ENCODE peak calls at places on chromosomes 5 and 9, in nine cellular contexts. One of them, this sample, is unnamed.

GRCh38 chr5:121171834-121172233 is 679.8 kb upstream of the FTMT start:
- DNase-seq in GM23248: peak
- DNase-seq in OCI-LY7: no peak
- DNase-seq in MM.1S: no peak
- DNase-seq in HCT116: no peak
- DNase-seq in neural progenitor cell: no peak
- DNase-seq in hepatocyte: no peak
- DNase-seq in PC-3: peak
- DNase-seq in SK-N-SH: no peak
- DNase-seq in this sample: no peak

GRCh38 chr5:56625577-56625976 is 189.8 kb upstream of the MAP3K1 start:
- DNase-seq in GM23248: peak
- DNase-seq in OCI-LY7: no peak
- DNase-seq in MM.1S: no peak
- DNase-seq in HCT116: no peak
- DNase-seq in neural progenitor cell: no peak
- DNase-seq in hepatocyte: no peak
- DNase-seq in PC-3: peak
- DNase-seq in SK-N-SH: no peak
- DNase-seq in this sample: no peak

GRCh38 chr5:78492650-78493049 is 132.2 kb downstream of the SCAMP1 start:
- DNase-seq in GM23248: no peak
- DNase-seq in OCI-LY7: no peak
- DNase-seq in MM.1S: no peak
- DNase-seq in HCT116: no peak
- DNase-seq in neural progenitor cell: no peak
- DNase-seq in hepatocyte: no peak
- DNase-seq in PC-3: no peak
- DNase-seq in SK-N-SH: no peak
- DNase-seq in this sample: no peak

GRCh38 chr5:140267559-140268018 is 35.3 kb downstream of the PFDN1 start:
- DNase-seq in GM23248: no peak
- DNase-seq in OCI-LY7: peak
- DNase-seq in MM.1S: peak
- DNase-seq in HCT116: no peak
- DNase-seq in neural progenitor cell: no peak
- DNase-seq in hepatocyte: no peak
- DNase-seq in PC-3: no peak
- DNase-seq in SK-N-SH: no peak
- DNase-seq in this sample: no peak

GRCh38 chr5:175384724-175385552 is 59.0 kb downstream of the DRD1 start:
- DNase-seq in GM23248: no peak
- DNase-seq in OCI-LY7: no peak
- DNase-seq in MM.1S: no peak
- DNase-seq in HCT116: no peak
- DNase-seq in neural progenitor cell: no peak
- DNase-seq in hepatocyte: no peak
- DNase-seq in PC-3: peak
- DNase-seq in SK-N-SH: no peak
- DNase-seq in this sample: no peak

GRCh38 chr5:178988436-178989220 is 6.5 kb downstream of the GRM6 start:
- DNase-seq in GM23248: no peak
- DNase-seq in OCI-LY7: no peak
- DNase-seq in MM.1S: no peak
- DNase-seq in HCT116: no peak
- DNase-seq in neural progenitor cell: no peak
- DNase-seq in hepatocyte: no peak
- DNase-seq in PC-3: no peak
- DNase-seq in SK-N-SH: no peak
- DNase-seq in this sample: no peak

GRCh38 chr5:101678494-101679193 is 617.4 kb downstream of the SLCO4C1 start:
- DNase-seq in GM23248: peak
- DNase-seq in OCI-LY7: peak
- DNase-seq in MM.1S: peak
- DNase-seq in HCT116: peak
- DNase-seq in neural progenitor cell: peak
- DNase-seq in hepatocyte: peak
- DNase-seq in PC-3: peak
- DNase-seq in SK-N-SH: peak
- DNase-seq in this sample: peak

GRCh38 chr5:135977375-135977928 is 22.7 kb upstream of the LECT2 start:
- DNase-seq in GM23248: no peak
- DNase-seq in OCI-LY7: peak
- DNase-seq in MM.1S: peak
- DNase-seq in HCT116: peak
- DNase-seq in neural progenitor cell: peak
- DNase-seq in hepatocyte: peak
- DNase-seq in PC-3: no peak
- DNase-seq in SK-N-SH: no peak
- DNase-seq in this sample: peak

GRCh38 chr9:2621678-2622360 is at the start of gene VLDLR:
- DNase-seq in GM23248: peak
- DNase-seq in OCI-LY7: no peak
- DNase-seq in MM.1S: peak
- DNase-seq in HCT116: no peak
- DNase-seq in neural progenitor cell: peak
- DNase-seq in hepatocyte: peak
- DNase-seq in PC-3: no peak
- DNase-seq in SK-N-SH: peak
- DNase-seq in this sample: peak

GRCh38 chr9:3746296-3747275 is 220.8 kb upstream of the RFX3 start:
- DNase-seq in GM23248: peak
- DNase-seq in OCI-LY7: no peak
- DNase-seq in MM.1S: no peak
- DNase-seq in HCT116: peak
- DNase-seq in neural progenitor cell: no peak
- DNase-seq in hepatocyte: peak
- DNase-seq in PC-3: peak
- DNase-seq in SK-N-SH: no peak
- DNase-seq in this sample: no peak

GRCh38 chr5:169970911-169971436 is 9.3 kb downstream of the INSYN2B start:
- DNase-seq in GM23248: peak
- DNase-seq in OCI-LY7: no peak
- DNase-seq in MM.1S: no peak
- DNase-seq in HCT116: no peak
- DNase-seq in neural progenitor cell: no peak
- DNase-seq in hepatocyte: no peak
- DNase-seq in PC-3: peak
- DNase-seq in SK-N-SH: peak
- DNase-seq in this sample: no peak
- TF ChIP-seq EZH2phosphoT487 in GM23248: no peak
- TF ChIP-seq EZH2phosphoT487 in OCI-LY7: no peak
- TF ChIP-seq EZH2phosphoT487 in MM.1S: no peak
- TF ChIP-seq EZH2phosphoT487 in HCT116: no peak
- TF ChIP-seq EZH2phosphoT487 in neural progenitor cell: no peak
- TF ChIP-seq EZH2phosphoT487 in hepatocyte: no peak
- TF ChIP-seq EZH2phosphoT487 in PC-3: no peak
- TF ChIP-seq EZH2phosphoT487 in SK-N-SH: no peak
- TF ChIP-seq EZH2phosphoT487 in this sample: no peak

GRCh38 chr5:133938932-133939331 is 29.5 kb downstream of the C5orf15 start:
- DNase-seq in GM23248: no peak
- DNase-seq in OCI-LY7: peak
- DNase-seq in MM.1S: peak
- DNase-seq in HCT116: no peak
- DNase-seq in neural progenitor cell: no peak
- DNase-seq in hepatocyte: no peak
- DNase-seq in PC-3: no peak
- DNase-seq in SK-N-SH: no peak
- DNase-seq in this sample: no peak

GRCh38 chr5:133934822-133935793 is 33.3 kb downstream of the C5orf15 start:
- DNase-seq in GM23248: no peak
- DNase-seq in OCI-LY7: peak
- DNase-seq in MM.1S: no peak
- DNase-seq in HCT116: no peak
- DNase-seq in neural progenitor cell: no peak
- DNase-seq in hepatocyte: no peak
- DNase-seq in PC-3: no peak
- DNase-seq in SK-N-SH: no peak
- DNase-seq in this sample: no peak

GRCh38 chr5:133938039-133938821 is 30.2 kb downstream of the C5orf15 start:
- DNase-seq in GM23248: no peak
- DNase-seq in OCI-LY7: peak
- DNase-seq in MM.1S: no peak
- DNase-seq in HCT116: no peak
- DNase-seq in neural progenitor cell: no peak
- DNase-seq in hepatocyte: peak
- DNase-seq in PC-3: no peak
- DNase-seq in SK-N-SH: no peak
- DNase-seq in this sample: no peak

GRCh38 chr5:133934311-133934710 is 34.1 kb downstream of the C5orf15 start:
- DNase-seq in GM23248: no peak
- DNase-seq in OCI-LY7: peak
- DNase-seq in MM.1S: no peak
- DNase-seq in HCT116: no peak
- DNase-seq in neural progenitor cell: no peak
- DNase-seq in hepatocyte: no peak
- DNase-seq in PC-3: no peak
- DNase-seq in SK-N-SH: no peak
- DNase-seq in this sample: no peak

GRCh38 chr5:133936611-133937015 is 31.8 kb downstream of the C5orf15 start:
- DNase-seq in GM23248: no peak
- DNase-seq in OCI-LY7: peak
- DNase-seq in MM.1S: no peak
- DNase-seq in HCT116: no peak
- DNase-seq in neural progenitor cell: no peak
- DNase-seq in hepatocyte: no peak
- DNase-seq in PC-3: no peak
- DNase-seq in SK-N-SH: no peak
- DNase-seq in this sample: no peak
- TF ChIP-seq EZH2phosphoT487 in GM23248: no peak
- TF ChIP-seq EZH2phosphoT487 in OCI-LY7: no peak
- TF ChIP-seq EZH2phosphoT487 in MM.1S: no peak
- TF ChIP-seq EZH2phosphoT487 in HCT116: no peak
- TF ChIP-seq EZH2phosphoT487 in neural progenitor cell: no peak
- TF ChIP-seq EZH2phosphoT487 in hepatocyte: no peak
- TF ChIP-seq EZH2phosphoT487 in PC-3: no peak
- TF ChIP-seq EZH2phosphoT487 in SK-N-SH: no peak
- TF ChIP-seq EZH2phosphoT487 in this sample: no peak

GRCh38 chr9:114929166-114929565 is 1.2 kb downstream of the TNFSF8 start:
- DNase-seq in GM23248: no peak
- DNase-seq in OCI-LY7: peak
- DNase-seq in MM.1S: peak
- DNase-seq in HCT116: no peak
- DNase-seq in neural progenitor cell: no peak
- DNase-seq in hepatocyte: no peak
- DNase-seq in PC-3: no peak
- DNase-seq in SK-N-SH: no peak
- DNase-seq in this sample: no peak

GRCh38 chr9:114932502-114932901 is 2.1 kb upstream of the TNFSF8 start:
- DNase-seq in GM23248: no peak
- DNase-seq in OCI-LY7: peak
- DNase-seq in MM.1S: no peak
- DNase-seq in HCT116: no peak
- DNase-seq in neural progenitor cell: no peak
- DNase-seq in hepatocyte: no peak
- DNase-seq in PC-3: no peak
- DNase-seq in SK-N-SH: no peak
- DNase-seq in this sample: no peak

GRCh38 chr9:114931407-114931806 is 1.0 kb upstream of the TNFSF8 start:
- DNase-seq in GM23248: no peak
- DNase-seq in OCI-LY7: peak
- DNase-seq in MM.1S: no peak
- DNase-seq in HCT116: no peak
- DNase-seq in neural progenitor cell: no peak
- DNase-seq in hepatocyte: no peak
- DNase-seq in PC-3: no peak
- DNase-seq in SK-N-SH: no peak
- DNase-seq in this sample: no peak

GRCh38 chr9:114928092-114928491 is 2.3 kb downstream of the TNFSF8 start:
- DNase-seq in GM23248: no peak
- DNase-seq in OCI-LY7: peak
- DNase-seq in MM.1S: no peak
- DNase-seq in HCT116: no peak
- DNase-seq in neural progenitor cell: no peak
- DNase-seq in hepatocyte: no peak
- DNase-seq in PC-3: no peak
- DNase-seq in SK-N-SH: no peak
- DNase-seq in this sample: no peak

DNA sequence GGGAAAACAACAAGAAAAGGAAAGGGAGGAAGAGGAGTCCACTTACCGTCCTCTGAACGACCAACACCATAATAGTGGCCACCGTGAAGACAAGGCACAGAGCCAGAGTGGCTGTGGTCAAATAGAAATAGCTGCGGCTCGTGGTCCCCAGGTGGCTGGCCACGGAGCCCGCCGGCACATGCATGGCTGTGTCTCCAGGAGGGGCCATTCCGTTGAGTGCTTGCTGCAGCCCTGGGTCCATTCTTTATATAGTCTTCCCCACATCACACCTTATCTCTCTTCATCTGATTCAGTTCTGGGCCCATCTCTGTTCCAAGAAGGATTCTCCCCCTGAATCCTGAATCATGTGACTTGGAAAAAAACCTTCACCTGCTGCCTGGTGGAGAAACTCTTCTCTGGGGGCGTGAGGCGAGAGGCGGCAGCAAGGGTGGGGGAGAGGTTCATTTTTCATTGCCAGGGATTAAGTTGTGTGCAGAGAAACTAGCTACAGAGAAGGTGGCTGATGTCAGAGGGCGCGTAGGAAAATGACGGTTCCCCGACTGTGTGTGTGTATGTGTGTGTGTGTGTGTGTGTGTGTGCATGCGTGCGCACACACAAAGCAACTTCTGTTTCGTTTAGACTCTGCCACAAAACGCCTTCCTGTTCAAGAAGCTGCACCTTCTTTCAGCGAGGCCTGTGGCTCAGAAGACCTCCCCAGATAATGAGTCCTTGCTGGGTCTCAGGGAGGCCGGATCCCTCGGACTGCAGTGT is at the start of gene TNFSF8:
- DNase-seq in GM23248: no peak
- DNase-seq in OCI-LY7: peak
- DNase-seq in MM.1S: no peak
- DNase-seq in HCT116: no peak
- DNase-seq in neural progenitor cell: no peak
- DNase-seq in hepatocyte: no peak
- DNase-seq in PC-3: no peak
- DNase-seq in SK-N-SH: no peak
- DNase-seq in this sample: no peak
- TF ChIP-seq EZH2phosphoT487 in GM23248: no peak
- TF ChIP-seq EZH2phosphoT487 in OCI-LY7: no peak
- TF ChIP-seq EZH2phosphoT487 in MM.1S: no peak
- TF ChIP-seq EZH2phosphoT487 in HCT116: no peak
- TF ChIP-seq EZH2phosphoT487 in neural progenitor cell: no peak
- TF ChIP-seq EZH2phosphoT487 in hepatocyte: no peak
- TF ChIP-seq EZH2phosphoT487 in PC-3: no peak
- TF ChIP-seq EZH2phosphoT487 in SK-N-SH: no peak
- TF ChIP-seq EZH2phosphoT487 in this sample: no peak

DNA sequence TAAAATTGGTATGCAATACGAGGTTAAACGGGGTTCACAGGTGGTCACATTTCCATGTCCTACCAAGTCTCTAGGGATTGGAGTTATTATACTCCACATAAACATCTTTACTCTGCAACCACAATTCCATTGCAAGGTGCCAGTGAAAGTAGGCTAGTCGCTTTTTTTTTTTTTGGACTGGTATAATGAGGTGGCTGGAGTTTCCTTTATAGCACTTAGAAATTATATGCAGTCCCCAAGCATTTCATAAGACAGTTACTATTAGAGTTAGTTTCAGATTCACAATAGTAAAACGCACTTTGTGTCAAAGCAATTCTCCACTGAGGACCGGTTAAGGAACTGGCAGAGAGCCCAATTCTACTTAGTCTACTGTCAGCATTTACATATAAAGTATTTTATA is 1.4 kb downstream of the MEF2C start:
- DNase-seq in GM23248: peak
- DNase-seq in OCI-LY7: peak
- DNase-seq in MM.1S: peak
- DNase-seq in HCT116: no peak
- DNase-seq in neural progenitor cell: no peak
- DNase-seq in hepatocyte: no peak
- DNase-seq in PC-3: peak
- DNase-seq in SK-N-SH: no peak
- DNase-seq in this sample: no peak
- TF ChIP-seq EZH2phosphoT487 in GM23248: no peak
- TF ChIP-seq EZH2phosphoT487 in OCI-LY7: no peak
- TF ChIP-seq EZH2phosphoT487 in MM.1S: no peak
- TF ChIP-seq EZH2phosphoT487 in HCT116: no peak
- TF ChIP-seq EZH2phosphoT487 in neural progenitor cell: no peak
- TF ChIP-seq EZH2phosphoT487 in hepatocyte: no peak
- TF ChIP-seq EZH2phosphoT487 in PC-3: no peak
- TF ChIP-seq EZH2phosphoT487 in SK-N-SH: no peak
- TF ChIP-seq EZH2phosphoT487 in this sample: no peak